ENCODE peak calls at places on chromosomes 16 and 17, in four cellular contexts. I is HepG2, K is K562, C is GM12878. O is an unnamed sample.

GRCh38 chr16:9446471-9447194 is 355.2 kb downstream of the HAPSTR1 start:
- DNase-seq in I (no peak), K (no peak), C (no peak), O (no peak)

GRCh38 chr17:1298616-1299015 is 19.2 kb downstream of the TRARG1 start:
- DNase-seq in I (no peak), K (no peak), C (no peak), O (no peak)

GRCh38 chr17:66589892-66590291 is 245.0 kb upstream of the CACNG5 start:
- DNase-seq in I (no peak), K (no peak), C (no peak), O (no peak)

GRCh38 chr17:44083250-44083849 is 12.8 kb downstream of the G6PC3 start:
- DNase-seq in I (peak), K (peak), C (no peak), O (peak)

GRCh38 chr17:7348478-7349242 is 3.3 kb upstream of the KCTD11 start:
- DNase-seq in I (no peak), K (no peak), C (no peak), O (no peak)

GRCh38 chr17:17181666-17182600 is 24.2 kb downstream of the PLD6 start:
- DNase-seq in I (no peak), K (no peak), C (peak), O (no peak)

GRCh38 chr17:74520790-74521480 is 10.3 kb downstream of the CD300LB start:
- DNase-seq in I (no peak), K (no peak), C (no peak), O (no peak)

GRCh38 chr16:57106767-57107166 is 14.4 kb downstream of the CPNE2 start:
- DNase-seq in I (no peak), K (no peak), C (no peak), O (peak)

GRCh38 chr17:2615882-2616281 is 22.4 kb downstream of the PAFAH1B1 start:
- DNase-seq in I (no peak), K (no peak), C (no peak), O (no peak)

GRCh38 chr17:57603978-57604377 is 141.1 kb downstream of the CCDC182 start:
- DNase-seq in I (no peak), K (no peak), C (peak), O (no peak)

GRCh38 chr17:81517339-81518112 is 4.9 kb upstream of the ACTG1 start:
- DNase-seq in I (no peak), K (no peak), C (peak), O (no peak)

GRCh38 chr16:83420206-83420760 is 387.5 kb upstream of the HSBP1 start:
- DNase-seq in I (peak), K (peak), C (no peak), O (peak)

GRCh38 chr16:84686702-84687298 is 13.0 kb upstream of the USP10 start:
- DNase-seq in I (no peak), K (peak), C (no peak), O (no peak)

GRCh38 chr16:89905511-89906140 is 13.0 kb upstream of the MC1R start:
- DNase-seq in I (no peak), K (no peak), C (no peak), O (no peak)

GRCh38 chr17:2959371-2960130 is 103.9 kb downstream of the OR1D5 start:
- DNase-seq in I (no peak), K (no peak), C (no peak), O (no peak)

GRCh38 chr16:1487395-1488053 is 1.2 kb downstream of the PTX4 start:
- DNase-seq in I (no peak), K (no peak), C (no peak), O (no peak)

GRCh38 chr16:79250457-79251098 is 350.0 kb downstream of the MAF start:
- DNase-seq in I (no peak), K (no peak), C (no peak), O (no peak)

GRCh38 chr17:6599364-6599763 is 41.1 kb downstream of the KIAA0753 start:
- DNase-seq in I (no peak), K (peak), C (no peak), O (peak)

GRCh38 chr17:80751070-80751459 is 206.4 kb downstream of the RPTOR start:
- DNase-seq in I (no peak), K (no peak), C (no peak), O (no peak)

GRCh38 chr17:67246648-67247415 is 1.8 kb upstream of the HELZ start:
- DNase-seq in I (peak), K (peak), C (peak), O (peak)

GRCh38 chr16:87784812-87785211 is 19.0 kb upstream of the KLHDC4 start:
- DNase-seq in I (peak), K (no peak), C (no peak), O (no peak)

GRCh38 chr17:9973689-9974459 is 68.8 kb upstream of the RCVRN start:
- DNase-seq in I (peak), K (no peak), C (no peak), O (no peak)

GRCh38 chr16:69083306-69083941 is 22.0 kb upstream of the HAS3 start:
- DNase-seq in I (no peak), K (no peak), C (no peak), O (no peak)

GRCh38 chr17:49987681-49988441 is 7.2 kb downstream of the DLX3 start:
- DNase-seq in I (no peak), K (no peak), C (no peak), O (no peak)

GRCh38 chr17:49984776-49985175 is 10.2 kb downstream of the DLX3 start:
- DNase-seq in I (no peak), K (no peak), C (no peak), O (no peak)

GRCh38 chr17:49985310-49985990 is 9.6 kb downstream of the DLX3 start:
- DNase-seq in I (no peak), K (no peak), C (no peak), O (no peak)

GRCh38 chr17:49987290-49987585 is 7.8 kb downstream of the DLX3 start:
- DNase-seq in I (no peak), K (no peak), C (no peak), O (no peak)

DNA sequence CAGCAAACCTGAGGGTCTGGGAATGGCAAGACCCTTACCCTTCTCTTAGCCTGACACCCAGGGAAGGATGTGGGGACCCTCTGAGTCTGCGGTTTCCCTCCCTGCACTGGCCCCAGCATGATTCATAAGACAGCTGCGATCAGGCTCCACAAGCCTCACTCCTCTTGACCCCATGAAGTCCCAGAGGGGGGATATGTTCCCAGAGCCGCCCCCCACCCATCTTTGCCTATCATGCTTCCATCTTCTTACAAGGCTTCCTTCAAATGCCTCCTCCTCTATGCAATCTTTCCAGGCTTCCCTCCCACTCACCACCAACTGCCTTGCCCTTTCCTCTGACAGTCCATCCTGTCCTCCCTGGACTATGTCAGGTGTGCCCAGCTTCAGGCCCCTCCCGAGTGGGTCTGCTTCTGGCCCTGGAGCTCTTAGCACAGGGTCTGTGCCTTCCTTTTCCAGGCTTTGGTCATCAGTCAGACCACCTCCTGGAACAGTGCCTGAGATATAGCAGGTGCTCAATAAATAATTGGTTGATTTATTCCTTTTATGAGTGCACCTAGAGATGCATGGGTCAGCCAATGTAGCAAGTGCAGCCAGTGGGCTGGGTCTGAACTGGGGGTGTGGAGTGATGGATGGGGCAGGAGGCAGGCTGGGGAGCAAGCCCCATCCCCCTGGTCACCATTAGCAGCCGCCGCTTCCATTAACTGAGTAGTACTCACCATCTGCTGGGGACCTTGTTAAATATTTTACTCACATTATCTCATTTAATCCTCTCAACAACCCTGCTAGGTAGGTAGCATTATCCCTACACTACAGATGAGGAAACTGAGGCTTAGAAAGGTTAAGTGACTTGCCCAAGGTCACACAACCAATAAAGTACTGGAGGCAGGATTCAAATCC is 8.4 kb downstream of the DLX3 start:
- DNase-seq in I (no peak), K (no peak), C (no peak), O (no peak)
- TF ChIP-seq MYC in I (no peak), K (no peak), C (no peak), O (no peak)

DNA sequence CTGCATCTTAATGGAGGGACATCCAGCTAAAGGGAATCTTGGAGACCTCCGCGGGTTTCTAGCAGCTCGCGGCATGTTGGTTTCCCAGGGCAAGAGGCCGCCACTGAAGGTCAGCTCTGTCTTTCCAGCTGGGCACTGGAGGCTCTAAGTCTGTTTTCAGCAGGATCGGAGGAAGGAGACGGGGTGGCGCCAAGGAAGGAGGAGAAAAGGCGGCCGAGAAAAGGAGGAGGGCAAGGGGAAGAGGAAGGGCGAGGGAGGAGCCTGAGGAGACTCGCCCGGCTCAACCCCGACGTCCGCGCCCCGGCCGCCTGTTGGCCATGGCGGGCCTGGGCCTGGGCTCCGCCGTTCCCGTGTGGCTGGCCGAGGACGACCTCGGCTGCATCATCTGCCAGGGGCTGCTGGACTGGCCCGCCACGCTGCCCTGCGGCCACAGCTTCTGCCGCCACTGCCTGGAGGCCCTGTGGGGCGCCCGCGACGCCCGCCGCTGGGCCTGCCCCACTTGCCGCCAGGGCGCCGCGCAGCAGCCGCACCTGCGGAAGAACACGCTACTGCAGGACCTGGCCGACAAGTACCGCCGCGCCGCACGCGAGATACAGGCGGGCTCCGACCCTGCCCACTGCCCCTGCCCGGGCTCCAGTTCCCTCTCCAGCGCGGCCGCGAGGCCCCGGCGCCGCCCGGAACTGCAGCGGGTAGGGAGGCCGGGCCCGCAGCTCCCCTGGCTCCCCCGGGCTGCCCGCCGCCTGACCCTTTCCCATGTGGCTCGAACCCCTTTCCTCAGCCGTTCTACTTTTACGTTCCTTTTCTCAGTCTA is at the start of gene RNF135:
- DNase-seq in I (no peak), K (no peak), C (no peak), O (peak)
- TF ChIP-seq POLR2A in I (no peak), K (no peak), C (peak), O (peak)

DNA sequence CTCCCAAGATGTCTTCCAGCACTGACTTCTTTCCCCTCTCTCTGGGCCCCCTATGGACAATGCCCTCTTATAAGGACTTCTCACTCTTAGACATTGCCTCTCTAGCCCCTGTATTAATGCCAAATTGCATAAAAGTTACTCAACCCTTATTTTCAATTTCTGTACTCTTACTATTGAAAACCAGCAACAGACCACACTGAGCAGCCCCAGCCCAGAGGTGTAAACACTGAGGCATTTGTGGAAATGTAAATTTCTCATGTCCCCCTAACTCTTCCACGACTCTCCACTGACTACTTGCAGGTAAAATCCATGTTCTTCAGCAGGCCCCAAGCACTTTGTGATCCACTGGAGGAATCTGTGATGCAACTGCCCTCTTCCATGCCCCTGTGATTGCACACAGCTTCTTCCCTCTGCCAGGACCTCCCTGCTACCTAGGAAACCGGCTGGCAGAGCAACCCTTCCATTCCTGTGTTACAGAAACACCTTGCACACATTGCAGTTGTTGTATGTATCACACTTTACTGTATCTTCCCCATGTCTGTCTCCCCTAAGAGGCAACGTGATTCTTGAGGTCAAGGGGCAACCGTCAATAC is 4.4 kb downstream of the N4BP1 start:
- DNase-seq in I (no peak), K (no peak), C (no peak), O (no peak)
- H3K9ac ChIP-seq in I (no peak), K (no peak), C (no peak), O (no peak)

DNA sequence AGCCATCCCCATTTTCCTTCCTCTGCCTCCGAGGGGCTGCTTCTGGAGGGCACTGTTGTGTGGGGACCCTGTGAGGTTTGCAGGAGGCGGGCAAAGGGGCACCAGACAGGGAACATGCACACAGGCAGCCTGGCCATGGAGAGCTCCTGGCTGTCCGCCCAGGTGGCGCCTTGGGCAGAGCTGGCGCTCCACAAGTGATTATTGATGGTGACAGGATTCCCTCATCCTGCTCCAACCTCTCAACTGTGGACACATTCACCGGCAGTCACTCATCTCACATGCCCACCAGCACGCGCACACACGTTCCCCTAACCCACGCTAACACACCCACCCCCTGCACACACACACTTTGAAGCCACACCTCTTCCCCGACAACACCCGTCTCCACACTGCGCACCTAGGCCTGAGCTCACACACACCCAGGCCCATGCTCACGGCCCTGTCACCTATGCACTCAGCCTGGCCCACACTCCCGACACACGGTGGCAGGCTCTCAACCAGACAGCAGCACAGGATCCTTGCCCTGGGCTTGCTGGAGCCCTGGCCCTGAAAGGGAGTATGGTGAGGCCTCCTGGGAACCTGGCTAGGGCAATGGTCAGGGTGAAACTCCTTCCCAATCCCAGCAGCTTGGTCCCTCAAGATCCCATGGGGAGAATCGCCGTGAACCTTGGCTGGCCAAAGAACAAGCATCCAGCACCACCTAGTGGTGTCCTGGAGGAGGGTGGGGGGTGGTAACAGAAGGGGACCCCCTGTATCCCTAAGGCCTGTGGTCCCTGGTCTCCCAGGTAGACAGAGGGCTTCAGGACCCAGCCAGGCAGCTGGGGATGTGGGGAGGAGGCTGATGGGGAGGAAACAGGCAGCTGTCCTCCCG is 3.6 kb downstream of the PNMT start:
- DNase-seq in I (peak), K (peak), C (no peak), O (peak)
- TF ChIP-seq MYC in I (peak), K (no peak), C (no peak), O (no peak)

DNA sequence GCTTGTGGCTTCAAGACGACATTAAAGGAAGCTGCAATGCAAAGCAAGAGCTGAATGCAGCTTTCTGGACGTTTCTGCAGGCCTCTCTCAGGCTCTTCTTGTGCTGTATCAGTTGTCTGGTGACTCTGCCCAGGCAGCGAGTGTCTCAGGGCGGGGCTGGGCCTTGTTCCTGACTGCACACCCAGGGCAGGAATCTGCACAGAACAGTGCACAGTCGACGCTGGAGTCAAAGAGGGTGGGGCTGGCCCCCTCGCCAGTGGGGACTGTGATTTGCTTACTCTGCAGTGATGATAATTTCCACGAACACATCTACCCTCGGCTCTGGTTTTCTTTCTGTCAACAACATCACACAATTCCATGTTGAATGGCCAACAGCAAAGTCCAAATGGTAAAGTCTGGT is 60.7 kb downstream of the IRF8 start:
- DNase-seq in I (no peak), K (no peak), C (no peak), O (no peak)
- TF ChIP-seq POLR2A in I (no peak), K (no peak), C (no peak), O (no peak)

DNA sequence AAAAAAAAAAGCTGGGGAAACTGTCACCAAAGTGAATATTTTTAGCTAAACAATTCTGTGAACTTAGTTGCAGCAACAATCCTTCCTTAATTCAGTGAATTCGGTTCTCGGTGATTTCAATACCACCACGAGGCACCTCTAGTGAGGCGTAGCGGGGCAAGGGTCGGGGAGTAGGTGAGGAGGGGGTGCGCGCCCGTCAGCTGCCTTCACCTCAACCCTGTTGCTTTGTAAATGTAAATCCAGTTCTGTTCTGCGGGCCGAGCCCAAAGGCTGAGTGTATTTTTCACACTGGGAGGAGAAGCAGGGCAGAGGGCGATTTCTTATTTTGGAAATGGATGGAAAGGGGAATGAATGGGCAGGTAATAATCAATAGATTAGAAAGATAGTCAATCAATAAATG is 17.4 kb downstream of the SALL1 start:
- DNase-seq in I (no peak), K (no peak), C (no peak), O (no peak)
- H3K9ac ChIP-seq in I (no peak), K (no peak), C (no peak), O (no peak)

GRCh38 chr17:45719335-45720071 is 64.6 kb upstream of the CRHR1 start:
- DNase-seq in I (peak), K (peak), C (no peak), O (no peak)
- TF ChIP-seq MYC in I (no peak), K (no peak), C (no peak), O (no peak)

GRCh38 chr17:16044484-16044883 is 44.9 kb downstream of the TTC19 start:
- DNase-seq in I (no peak), K (no peak), C (no peak), O (no peak)

GRCh38 chr17:16036261-16036660 is 36.6 kb downstream of the TTC19 start:
- DNase-seq in I (no peak), K (no peak), C (no peak), O (no peak)

GRCh38 chr17:16037636-16038035 is 38.0 kb downstream of the TTC19 start:
- DNase-seq in I (no peak), K (peak), C (no peak), O (no peak)

DNA sequence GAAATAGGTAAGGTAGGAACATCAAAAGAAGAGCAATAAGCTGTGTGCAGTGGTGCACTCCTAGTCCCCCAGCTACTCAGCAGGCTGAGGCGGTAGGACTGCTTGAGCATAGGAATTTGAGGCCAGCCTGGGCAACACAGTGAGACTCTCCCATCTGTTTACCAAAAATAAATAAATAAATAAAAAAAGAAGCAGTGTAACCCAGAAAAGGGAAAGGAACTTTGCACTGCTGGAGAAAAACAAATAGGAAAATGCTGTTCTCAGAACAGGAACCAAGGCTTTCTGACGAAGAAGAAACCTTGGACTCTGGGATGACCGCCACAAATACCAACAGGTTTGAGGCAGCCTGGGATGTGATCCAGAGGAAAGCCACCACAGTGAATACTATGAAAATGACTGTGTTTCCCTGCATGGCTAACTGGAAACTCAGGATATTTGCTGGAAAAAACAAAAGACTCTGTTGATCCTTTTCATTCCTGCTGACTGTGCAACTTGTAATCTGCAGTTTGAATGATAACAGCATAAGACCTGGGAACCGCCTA is 41.2 kb downstream of the TTC19 start:
- DNase-seq in I (peak), K (no peak), C (no peak), O (peak)
- TF ChIP-seq POLR2A in I (no peak), K (no peak), C (no peak), O (no peak)